ENCODE peak calls at places on chromosomes 11 and 22, in five cellular contexts. I, K, Q, T and W are unnamed samples.

GRCh38 chr22:39656495-39657490 is 86.2 kb downstream of the CACNA1I start:
- DNase-seq in I (no peak), K (no peak), Q (no peak), T (no peak), W (no peak)

GRCh38 chr11:27807594-27807993 is 107.3 kb upstream of the BDNF start:
- DNase-seq in I (no peak), K (peak), Q (no peak), T (peak), W (no peak)

GRCh38 chr22:35991168-35991567 is 37.5 kb downstream of the RBFOX2 start:
- DNase-seq in I (no peak), K (peak), Q (no peak), T (peak), W (no peak)

GRCh38 chr11:28965824-28966223 is 857.6 kb downstream of the METTL15 start:
- DNase-seq in I (no peak), K (no peak), Q (no peak), T (no peak), W (no peak)

GRCh38 chr11:1481861-1482441 is 4.6 kb downstream of the MOB2 start:
- DNase-seq in I (no peak), K (no peak), Q (no peak), T (no peak), W (no peak)

GRCh38 chr11:12812849-12813248 is 138.6 kb downstream of the TEAD1 start:
- DNase-seq in I (no peak), K (no peak), Q (no peak), T (no peak), W (no peak)

GRCh38 chr11:85132839-85133238 is 494.3 kb downstream of the DLG2 start:
- DNase-seq in I (peak), K (peak), Q (peak), T (no peak), W (no peak)

GRCh38 chr22:50019316-50019715 is 6.8 kb upstream of the IL17REL start:
- DNase-seq in I (no peak), K (no peak), Q (no peak), T (no peak), W (no peak)

GRCh38 chr22:37520754-37521153 is 1.5 kb upstream of the CARD10 start:
- DNase-seq in I (no peak), K (no peak), Q (no peak), T (no peak), W (no peak)

GRCh38 chr11:131033151-131033651 is 116.9 kb upstream of the SNX19 start:
- DNase-seq in I (peak), K (peak), Q (no peak), T (peak), W (no peak)

GRCh38 chr11:17066691-17067090 is 10.8 kb downstream of the RPS13 start:
- DNase-seq in I (no peak), K (no peak), Q (no peak), T (no peak), W (no peak)

GRCh38 chr11:67645521-67646457 is 4.7 kb downstream of the ACY3 start:
- DNase-seq in I (peak), K (no peak), Q (no peak), T (no peak), W (peak)

GRCh38 chr22:38751422-38752346 is 4.1 kb downstream of the SUN2 start:
- DNase-seq in I (no peak), K (no peak), Q (no peak), T (no peak), W (no peak)

GRCh38 chr11:113345978-113346377 is 31.6 kb downstream of the TTC12 start:
- DNase-seq in I (no peak), K (peak), Q (no peak), T (peak), W (no peak)

GRCh38 chr22:20531404-20532181 is 24.2 kb downstream of the MED15 start:
- DNase-seq in I (peak), K (peak), Q (no peak), T (peak), W (no peak)

GRCh38 chr22:33919591-33920501 is at the start of gene LARGE1:
- DNase-seq in I (peak), K (peak), Q (peak), T (peak), W (no peak)

GRCh38 chr11:72736452-72737069 is 15.6 kb downstream of the ARAP1 start:
- DNase-seq in I (no peak), K (peak), Q (no peak), T (peak), W (no peak)
- H3K14ac ChIP-seq in I (no peak), K (peak), Q (no peak), T (no peak), W (no peak)

DNA sequence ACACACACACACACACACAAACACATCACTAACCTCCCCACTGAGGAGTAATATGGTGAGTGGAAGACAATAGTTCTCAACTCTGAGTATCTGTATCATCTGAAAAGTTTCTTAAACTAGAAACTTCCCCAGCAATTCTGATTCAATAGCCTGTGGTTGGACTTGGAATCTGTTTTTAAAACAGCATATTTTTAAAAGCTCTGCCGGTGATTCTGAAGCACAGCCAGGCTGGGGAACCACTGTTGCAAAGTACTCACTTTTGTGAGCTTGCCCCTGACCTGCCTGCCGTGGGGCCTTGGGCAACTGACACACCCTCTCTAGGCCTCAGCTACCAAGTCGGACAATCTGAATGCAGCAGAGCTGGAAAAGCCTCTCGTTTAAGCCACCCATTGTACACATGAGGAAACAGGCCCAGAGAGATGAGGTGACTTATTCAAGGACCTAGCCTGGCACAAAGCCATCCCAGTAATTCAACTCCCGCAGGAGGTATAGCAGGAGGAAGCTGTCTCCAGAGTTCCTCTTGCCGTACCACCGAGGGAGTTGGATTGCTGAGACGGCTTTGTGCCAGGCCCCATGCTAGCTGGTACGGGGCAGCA is 8.9 kb downstream of the SLC15A3 start:
- DNase-seq in I (no peak), K (no peak), Q (no peak), T (no peak), W (no peak)
- H3K23ac ChIP-seq in I (no peak), K (no peak), Q (no peak), T (no peak), W (no peak)

GRCh38 chr11:115578275-115578674 is 74.1 kb upstream of the CADM1 start:
- DNase-seq in I (no peak), K (no peak), Q (no peak), T (no peak), W (no peak)
- H3K14ac ChIP-seq in I (no peak), K (no peak), Q (no peak), T (no peak), W (no peak)

DNA sequence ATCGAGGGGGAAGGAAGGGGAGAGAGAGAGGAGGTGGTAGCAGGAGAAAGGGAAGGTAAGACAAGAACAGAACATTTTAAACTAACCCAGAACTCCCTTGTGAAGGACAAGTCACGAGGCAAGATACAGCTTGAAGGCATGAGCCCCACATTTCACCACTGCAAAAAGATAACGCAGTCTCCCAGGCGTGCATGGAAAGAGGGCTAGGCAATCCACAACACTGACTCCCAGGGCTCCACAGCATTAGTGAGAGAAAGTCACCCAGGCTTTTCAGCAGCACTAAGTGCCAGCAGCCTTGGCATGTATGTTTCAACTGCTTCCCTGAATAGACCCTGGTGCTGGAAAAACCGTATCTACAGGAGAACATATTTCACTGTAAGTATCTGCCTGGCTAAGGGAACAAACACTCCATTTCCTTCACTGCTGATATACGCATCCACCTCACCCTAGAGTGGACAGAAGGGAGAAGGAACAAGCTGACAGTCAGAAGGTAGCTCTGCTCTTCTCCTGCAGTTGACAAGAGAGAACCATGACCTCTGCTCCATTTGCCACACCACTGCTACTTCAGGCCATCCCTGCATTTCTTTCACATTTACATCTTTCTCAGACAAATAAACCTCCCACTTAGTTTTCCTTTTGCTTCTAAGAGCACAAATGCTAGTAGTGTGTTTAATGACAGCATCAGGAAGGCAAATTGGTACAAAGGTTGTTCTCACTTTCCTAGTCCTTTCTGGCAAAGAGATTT is 87.9 kb downstream of the AMBRA1 start:
- DNase-seq in I (no peak), K (peak), Q (no peak), T (peak), W (no peak)
- H3K23ac ChIP-seq in I (no peak), K (peak), Q (no peak), T (peak), W (no peak)

DNA sequence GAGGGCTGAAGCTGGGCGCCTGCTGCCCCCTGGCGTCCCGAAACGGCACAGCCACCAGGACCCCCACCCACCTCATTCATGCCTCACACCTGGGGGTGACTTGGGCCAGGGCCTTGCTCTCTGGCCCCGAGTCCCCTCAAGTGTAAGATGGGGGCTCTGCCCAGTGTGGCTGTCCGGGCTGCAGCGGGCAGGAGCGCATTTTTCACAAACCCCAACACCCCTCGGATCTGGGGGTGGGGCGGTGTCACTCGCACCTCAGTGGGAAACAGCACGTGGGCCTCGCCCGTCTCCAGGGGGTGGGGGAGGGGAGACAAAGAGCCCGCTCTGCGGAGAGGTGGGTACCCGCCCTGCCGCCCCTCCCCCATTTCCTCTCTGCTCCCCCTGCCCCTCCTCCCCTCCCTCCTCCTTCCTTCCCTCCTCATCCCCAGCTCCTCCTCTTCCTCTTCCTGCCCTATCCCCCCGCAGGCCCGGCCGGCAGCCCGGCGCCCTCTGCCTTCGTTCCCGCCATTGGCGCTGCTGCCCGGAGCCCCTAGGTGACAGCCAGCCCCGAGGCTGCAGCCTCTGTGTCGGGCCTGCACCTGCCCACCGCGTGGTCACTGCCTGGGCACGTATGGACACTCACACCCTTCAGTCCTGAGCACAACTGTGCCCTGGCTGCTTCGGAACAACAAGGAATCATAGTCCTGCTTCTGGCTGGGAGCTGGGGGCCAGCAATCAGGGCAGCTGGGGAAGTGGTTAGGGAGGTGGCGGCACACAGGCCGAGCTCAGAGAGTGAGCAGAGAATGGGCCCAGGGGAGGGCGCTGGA is 6.8 kb upstream of the CDKN1C start:
- DNase-seq in I (peak), K (peak), Q (peak), T (peak), W (peak)
- H3K14ac ChIP-seq in I (peak), K (peak), Q (peak), T (no peak), W (no peak)

DNA sequence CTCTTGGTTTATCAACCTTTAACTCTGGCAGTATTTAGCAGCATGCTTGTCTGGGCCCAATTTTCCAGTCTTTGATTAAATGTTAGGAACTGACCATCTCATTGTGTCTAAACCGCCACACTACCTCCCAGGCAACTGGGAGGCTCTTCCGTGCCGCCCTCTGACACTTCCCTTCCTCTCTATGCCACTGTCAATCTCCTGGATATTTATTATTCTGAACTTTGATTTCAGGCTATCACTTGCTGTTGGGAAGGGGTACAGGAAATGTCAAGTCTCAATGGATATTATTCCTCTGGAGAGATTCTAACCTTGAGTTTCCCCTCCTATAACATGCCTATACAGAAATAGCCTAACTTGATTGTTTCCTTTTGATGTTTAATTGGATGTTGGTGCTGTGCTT is 222.9 kb upstream of the NARS2 start:
- DNase-seq in I (no peak), K (no peak), Q (no peak), T (no peak), W (no peak)
- H3K23ac ChIP-seq in I (no peak), K (peak), Q (no peak), T (no peak), W (no peak)